ENCODE peak calls at places on chromosome 16, in six cellular contexts. T is SK-N-SH, O is AG10803, X is HFF-Myc, R is cardiac fibroblast, J is lower leg skin. E is an unnamed sample.

GRCh38 chr16:30669026-30670000 is 11.1 kb downstream of the FBRS start:
- DNase-seq in T (no peak), R (no peak), J (no peak), O (no peak), X (no peak), E (no peak)

GRCh38 chr16:22225060-22225459 is 19.0 kb downstream of the EEF2K start:
- DNase-seq in T (no peak), X (no peak), J (no peak), R (no peak), O (peak), E (no peak)

GRCh38 chr16:21598676-21599157 is 660 bp upstream of the METTL9 start:
- DNase-seq in O (no peak), T (no peak), X (no peak), R (no peak), J (no peak), E (no peak)

GRCh38 chr16:15996432-15997109 is 47.2 kb downstream of the ABCC1 start:
- DNase-seq in J (no peak), O (peak), T (peak), X (peak), R (peak), E (peak)

GRCh38 chr16:87919681-87919994 is 16.7 kb downstream of the CA5A start:
- DNase-seq in O (no peak), X (no peak), T (no peak), R (no peak), J (no peak), E (no peak)

GRCh38 chr16:1784977-1785845 is 2.5 kb downstream of the NUBP2 start:
- DNase-seq in J (no peak), X (no peak), O (no peak), R (no peak), T (no peak), E (no peak)

GRCh38 chr16:79668502-79668901 is 68.0 kb upstream of the MAF start:
- DNase-seq in R (no peak), X (no peak), T (no peak), O (no peak), J (no peak), E (no peak)

GRCh38 chr16:89827383-89828198 is 684 bp upstream of the SPIRE2 start:
- DNase-seq in T (peak), X (peak), O (peak), J (no peak), R (peak), E (peak)

GRCh38 chr16:4450430-4450829 is 24.0 kb downstream of the NMRAL1 start:
- DNase-seq in J (no peak), T (no peak), R (no peak), O (no peak), X (no peak), E (no peak)

GRCh38 chr16:17275076-17275732 is 195.6 kb downstream of the XYLT1 start:
- DNase-seq in J (no peak), O (no peak), T (no peak), X (no peak), R (no peak), E (peak)

GRCh38 chr16:78576941-78577340 is 477.5 kb downstream of the WWOX start:
- DNase-seq in X (no peak), R (no peak), T (no peak), O (no peak), J (no peak), E (no peak)

GRCh38 chr16:87707714-87708113 is 58.1 kb downstream of the KLHDC4 start:
- DNase-seq in X (no peak), O (no peak), T (no peak), R (no peak), J (no peak), E (no peak)

GRCh38 chr16:24692854-24693253 is 36.6 kb upstream of the TNRC6A start:
- DNase-seq in R (no peak), T (no peak), O (no peak), J (no peak), X (no peak), E (no peak)

GRCh38 chr16:24686678-24687077 is 42.8 kb upstream of the TNRC6A start:
- DNase-seq in T (no peak), X (no peak), R (no peak), J (no peak), O (no peak), E (no peak)

GRCh38 chr16:24685539-24686432 is 43.7 kb upstream of the TNRC6A start:
- DNase-seq in O (peak), T (peak), J (no peak), X (peak), R (peak), E (peak)

GRCh38 chr16:24688359-24688758 is 41.1 kb upstream of the TNRC6A start:
- DNase-seq in R (no peak), O (no peak), J (no peak), X (no peak), T (no peak), E (no peak)

DNA sequence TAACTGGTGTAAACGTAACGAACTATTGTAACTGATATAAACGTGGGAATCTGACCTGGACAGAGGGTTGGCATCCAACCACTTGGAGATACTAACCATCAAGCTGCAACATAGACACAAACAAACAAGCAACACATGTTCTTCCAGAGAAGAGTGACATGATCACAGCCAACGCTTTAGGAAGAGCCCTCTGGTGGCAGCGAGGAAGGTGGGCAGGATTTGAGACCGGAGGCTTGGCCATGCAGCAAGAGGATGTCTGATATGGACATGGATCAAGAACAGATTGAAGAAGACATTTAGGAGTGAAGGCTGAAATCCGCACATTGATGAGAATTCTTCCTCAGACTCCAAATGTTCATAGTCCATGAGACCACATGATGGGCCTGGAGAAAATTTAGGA is 40.3 kb upstream of the TNRC6A start:
- DNase-seq in R (peak), O (peak), J (no peak), T (peak), X (no peak), E (peak)
- TF ChIP-seq CTCF in R (peak), O (peak), J (peak), T (peak), X (peak), E (peak)

DNA sequence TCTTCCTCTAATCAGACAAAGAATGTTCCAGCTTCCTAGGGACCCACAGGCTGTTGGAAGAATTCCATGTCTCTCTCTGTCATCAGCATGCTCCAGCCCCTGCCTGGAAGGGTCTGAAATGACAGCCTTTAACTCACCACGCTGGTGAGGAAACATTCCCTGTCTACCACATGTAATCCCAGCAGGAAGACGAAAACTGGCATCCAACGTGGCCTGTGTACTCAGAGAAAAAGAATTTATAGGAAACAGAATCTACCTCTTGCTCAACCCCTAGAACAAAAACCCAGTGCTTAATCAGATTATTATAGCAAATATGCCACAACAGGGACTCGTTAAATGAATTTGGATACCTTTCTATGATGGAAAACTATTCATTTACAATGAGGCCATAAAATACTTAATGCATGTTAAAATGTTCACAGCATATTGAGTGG is 147.3 kb upstream of the FOXF1 start:
- DNase-seq in R (peak), J (no peak), O (peak), X (peak), T (no peak), E (peak)
- TF ChIP-seq CTCF in R (no peak), J (no peak), O (no peak), X (no peak), T (no peak), E (no peak)

GRCh38 chr16:56355786-56356275 is 69.5 kb downstream of the AMFR start:
- DNase-seq in X (no peak), J (peak), R (no peak), O (no peak), T (peak), E (no peak)

GRCh38 chr16:56356276-56357241 is 68.8 kb downstream of the AMFR start:
- DNase-seq in J (peak), T (peak), R (peak), X (peak), O (peak), E (peak)

GRCh38 chr16:56357291-56357764 is 68.0 kb downstream of the AMFR start:
- DNase-seq in X (no peak), O (peak), R (peak), J (peak), T (peak), E (peak)

GRCh38 chr16:56360117-56361008 is 65.0 kb downstream of the AMFR start:
- DNase-seq in T (peak), X (no peak), R (no peak), O (no peak), J (peak), E (no peak)

GRCh38 chr16:56357765-56358322 is 67.5 kb downstream of the AMFR start:
- DNase-seq in T (peak), O (no peak), R (no peak), J (peak), X (no peak), E (no peak)
- TF ChIP-seq CTCF in T (no peak), O (no peak), R (no peak), J (no peak), X (no peak), E (peak)

GRCh38 chr16:67013823-67014640 is 14.9 kb upstream of the CBFB start:
- DNase-seq in R (peak), J (peak), X (no peak), O (peak), T (peak), E (peak)
- TF ChIP-seq CTCF in R (no peak), J (no peak), X (no peak), O (no peak), T (no peak), E (peak)

GRCh38 chr16:85968041-85968920 is 69.3 kb downstream of the IRF8 start:
- DNase-seq in R (no peak), T (no peak), O (no peak), J (no peak), X (no peak), E (no peak)
- TF ChIP-seq CTCF in R (no peak), T (no peak), O (no peak), J (no peak), X (no peak), E (no peak)

GRCh38 chr16:46883690-46884512 is at the start of gene GPT2:
- DNase-seq in J (peak), T (peak), O (peak), X (peak), R (peak), E (peak)
- TF ChIP-seq CTCF in J (peak), T (no peak), O (peak), X (no peak), R (no peak), E (peak)

GRCh38 chr16:83952940-83953795 is at the start of gene OSGIN1:
- DNase-seq in R (peak), J (peak), O (peak), T (peak), X (peak), E (peak)
- TF ChIP-seq CTCF in R (no peak), J (no peak), O (no peak), T (no peak), X (no peak), E (no peak)

GRCh38 chr16:58127033-58127556 is 2.1 kb downstream of the CFAP20 start:
- DNase-seq in J (no peak), R (peak), X (peak), O (peak), T (no peak), E (peak)
- TF ChIP-seq CTCF in J (no peak), R (peak), X (peak), O (peak), T (peak), E (peak)

E was measured in HFFc6.